ENCODE peak calls at places on chromosomes 7 and 10, in seven cellular contexts. One of them, this sample, is unnamed.

GRCh38 chr10:49058341-49059255 is 56.7 kb downstream of the VSTM4 start:
- DNase-seq in dorsolateral prefrontal cortex: no peak
- DNase-seq in uterus: peak; percentile 33
- DNase-seq in endothelial cell of umbilical vein: no peak
- DNase-seq in SK-N-SH: no peak
- DNase-seq in AG10803: peak; percentile 60
- DNase-seq in IMR-90: no peak
- DNase-seq in this sample: no peak

GRCh38 chr7:134885967-134886352 is 100.3 kb upstream of the AGBL3 start:
- DNase-seq in dorsolateral prefrontal cortex: no peak
- DNase-seq in uterus: peak; percentile 61
- DNase-seq in endothelial cell of umbilical vein: no peak
- DNase-seq in SK-N-SH: no peak
- DNase-seq in AG10803: peak; percentile 87
- DNase-seq in IMR-90: peak; percentile 92
- DNase-seq in this sample: no peak

GRCh38 chr10:86264481-86265231 is 101.9 kb downstream of the GRID1 start:
- DNase-seq in dorsolateral prefrontal cortex: no peak
- DNase-seq in uterus: peak; percentile 8
- DNase-seq in endothelial cell of umbilical vein: no peak
- DNase-seq in SK-N-SH: peak; percentile 33
- DNase-seq in AG10803: no peak
- DNase-seq in IMR-90: no peak
- DNase-seq in this sample: no peak

GRCh38 chr10:130190737-130191115 is 54.5 kb downstream of the GLRX3 start:
- DNase-seq in dorsolateral prefrontal cortex: no peak
- DNase-seq in uterus: no peak
- DNase-seq in endothelial cell of umbilical vein: no peak
- DNase-seq in SK-N-SH: no peak
- DNase-seq in AG10803: no peak
- DNase-seq in IMR-90: no peak
- DNase-seq in this sample: no peak

GRCh38 chr10:18699849-18700554 is 40.8 kb downstream of the ARL5B start:
- DNase-seq in dorsolateral prefrontal cortex: no peak
- DNase-seq in uterus: no peak
- DNase-seq in endothelial cell of umbilical vein: no peak
- DNase-seq in SK-N-SH: no peak
- DNase-seq in AG10803: peak; percentile 44
- DNase-seq in IMR-90: peak; percentile 58
- DNase-seq in this sample: no peak

GRCh38 chr10:118394557-118395194 is 52.6 kb upstream of the FAM204A start:
- DNase-seq in dorsolateral prefrontal cortex: no peak
- DNase-seq in uterus: no peak
- DNase-seq in endothelial cell of umbilical vein: no peak
- DNase-seq in SK-N-SH: no peak
- DNase-seq in AG10803: no peak
- DNase-seq in IMR-90: no peak
- DNase-seq in this sample: peak; percentile 35

GRCh38 chr10:23826399-23826798 is 382.5 kb upstream of the KIAA1217 start:
- DNase-seq in dorsolateral prefrontal cortex: no peak
- DNase-seq in uterus: no peak
- DNase-seq in endothelial cell of umbilical vein: no peak
- DNase-seq in SK-N-SH: no peak
- DNase-seq in AG10803: peak; percentile 0
- DNase-seq in IMR-90: no peak
- DNase-seq in this sample: peak; percentile 68

GRCh38 chr7:150368884-150369739 is 490 bp downstream of the REPIN1 start:
- DNase-seq in dorsolateral prefrontal cortex: peak; percentile 58
- DNase-seq in uterus: peak; percentile 56
- DNase-seq in endothelial cell of umbilical vein: peak; percentile 78
- DNase-seq in SK-N-SH: peak; percentile 93
- DNase-seq in AG10803: peak; percentile 78
- DNase-seq in IMR-90: peak; percentile 67
- DNase-seq in this sample: no peak

GRCh38 chr7:82443801-82444219 is 233 bp upstream of the CACNA2D1 start:
- DNase-seq in dorsolateral prefrontal cortex: peak; percentile 75
- DNase-seq in uterus: peak; percentile 87
- DNase-seq in endothelial cell of umbilical vein: peak; percentile 88
- DNase-seq in SK-N-SH: peak; percentile 97
- DNase-seq in AG10803: peak; percentile 91
- DNase-seq in IMR-90: peak; percentile 91
- DNase-seq in this sample: no peak

GRCh38 chr7:24898691-24899090 is 81.3 kb downstream of the OSBPL3 start:
- DNase-seq in dorsolateral prefrontal cortex: no peak
- DNase-seq in uterus: no peak
- DNase-seq in endothelial cell of umbilical vein: no peak
- DNase-seq in SK-N-SH: no peak
- DNase-seq in AG10803: peak; percentile 35
- DNase-seq in IMR-90: peak; percentile 61
- DNase-seq in this sample: no peak

GRCh38 chr7:148894596-148894995 is 10.5 kb upstream of the EZH2 start:
- DNase-seq in dorsolateral prefrontal cortex: no peak
- DNase-seq in uterus: no peak
- DNase-seq in endothelial cell of umbilical vein: no peak
- DNase-seq in SK-N-SH: no peak
- DNase-seq in AG10803: peak; percentile 74
- DNase-seq in IMR-90: no peak
- DNase-seq in this sample: no peak
- H3K4me3 ChIP-seq in dorsolateral prefrontal cortex: no peak overlapping the region
- H3K4me3 ChIP-seq in uterus: no peak overlapping the region
- H3K4me3 ChIP-seq in endothelial cell of umbilical vein: no peak overlapping the region
- H3K4me3 ChIP-seq in SK-N-SH: no peak overlapping the region
- H3K4me3 ChIP-seq in AG10803: no peak overlapping the region
- H3K4me3 ChIP-seq in IMR-90: no peak overlapping the region
- H3K4me3 ChIP-seq in this sample: no peak overlapping the region

GRCh38 chr10:119526606-119527592 is 15.6 kb downstream of the RGS10 start:
- DNase-seq in dorsolateral prefrontal cortex: no peak
- DNase-seq in uterus: no peak
- DNase-seq in endothelial cell of umbilical vein: no peak
- DNase-seq in SK-N-SH: no peak
- DNase-seq in AG10803: no peak
- DNase-seq in IMR-90: peak; percentile 21
- DNase-seq in this sample: no peak
- TF ChIP-seq CTCF in dorsolateral prefrontal cortex: no peak
- TF ChIP-seq CTCF in uterus: no peak
- TF ChIP-seq CTCF in endothelial cell of umbilical vein: no peak
- TF ChIP-seq CTCF in SK-N-SH: no peak
- TF ChIP-seq CTCF in AG10803: peak; percentile 32
- TF ChIP-seq CTCF in IMR-90: no peak
- TF ChIP-seq CTCF in this sample: no peak

GRCh38 chr7:112985377-112985987 is 101.1 kb downstream of the GPR85 start:
- DNase-seq in dorsolateral prefrontal cortex: no peak
- DNase-seq in uterus: peak; percentile 10
- DNase-seq in endothelial cell of umbilical vein: no peak
- DNase-seq in SK-N-SH: no peak
- DNase-seq in AG10803: peak; percentile 69
- DNase-seq in IMR-90: peak; percentile 84
- DNase-seq in this sample: no peak
- H3K4me3 ChIP-seq in dorsolateral prefrontal cortex: no peak overlapping the region
- H3K4me3 ChIP-seq in uterus: no peak overlapping the region
- H3K4me3 ChIP-seq in endothelial cell of umbilical vein: no peak overlapping the region
- H3K4me3 ChIP-seq in SK-N-SH: peak overlapping the region; percentile 15
- H3K4me3 ChIP-seq in AG10803: no peak overlapping the region
- H3K4me3 ChIP-seq in IMR-90: peak overlapping the region; percentile 9
- H3K4me3 ChIP-seq in this sample: no peak overlapping the region

GRCh38 chr7:66140924-66141323 is 26.3 kb downstream of the CRCP start:
- DNase-seq in dorsolateral prefrontal cortex: peak; percentile 51
- DNase-seq in uterus: peak; percentile 76
- DNase-seq in endothelial cell of umbilical vein: peak; percentile 64
- DNase-seq in SK-N-SH: peak; percentile 52
- DNase-seq in AG10803: peak; percentile 85
- DNase-seq in IMR-90: peak; percentile 84
- DNase-seq in this sample: peak; percentile 10
- TF ChIP-seq CTCF in dorsolateral prefrontal cortex: peak; percentile 58
- TF ChIP-seq CTCF in uterus: peak; percentile 61
- TF ChIP-seq CTCF in endothelial cell of umbilical vein: peak; percentile 65
- TF ChIP-seq CTCF in SK-N-SH: peak; percentile 75
- TF ChIP-seq CTCF in AG10803: peak; percentile 80
- TF ChIP-seq CTCF in IMR-90: peak; percentile 79
- TF ChIP-seq CTCF in this sample: peak; percentile 71

GRCh38 chr7:26197153-26198115 is 3.1 kb downstream of the HNRNPA2B1 start:
- DNase-seq in dorsolateral prefrontal cortex: no peak
- DNase-seq in uterus: no peak
- DNase-seq in endothelial cell of umbilical vein: no peak
- DNase-seq in SK-N-SH: no peak
- DNase-seq in AG10803: no peak
- DNase-seq in IMR-90: no peak
- DNase-seq in this sample: no peak

GRCh38 chr7:26198133-26198780 is 2.3 kb downstream of the HNRNPA2B1 start:
- DNase-seq in dorsolateral prefrontal cortex: no peak
- DNase-seq in uterus: no peak
- DNase-seq in endothelial cell of umbilical vein: peak; percentile 61
- DNase-seq in SK-N-SH: no peak
- DNase-seq in AG10803: peak; percentile 37
- DNase-seq in IMR-90: no peak
- DNase-seq in this sample: no peak

GRCh38 chr7:26200113-26200443 is 468 bp downstream of the HNRNPA2B1 start:
- DNase-seq in dorsolateral prefrontal cortex: peak; percentile 77
- DNase-seq in uterus: peak; percentile 77
- DNase-seq in endothelial cell of umbilical vein: peak; percentile 61
- DNase-seq in SK-N-SH: peak; percentile 71
- DNase-seq in AG10803: peak; percentile 27
- DNase-seq in IMR-90: no peak
- DNase-seq in this sample: no peak

GRCh38 chr7:26199301-26200112 is 1.0 kb downstream of the HNRNPA2B1 start:
- DNase-seq in dorsolateral prefrontal cortex: peak; percentile 51
- DNase-seq in uterus: peak; percentile 74
- DNase-seq in endothelial cell of umbilical vein: peak; percentile 69
- DNase-seq in SK-N-SH: peak; percentile 61
- DNase-seq in AG10803: peak; percentile 36
- DNase-seq in IMR-90: peak; percentile 54
- DNase-seq in this sample: no peak

GRCh38 chr7:26198781-26199169 is 1.8 kb downstream of the HNRNPA2B1 start:
- DNase-seq in dorsolateral prefrontal cortex: no peak
- DNase-seq in uterus: no peak
- DNase-seq in endothelial cell of umbilical vein: no peak
- DNase-seq in SK-N-SH: no peak
- DNase-seq in AG10803: no peak
- DNase-seq in IMR-90: no peak
- DNase-seq in this sample: no peak
- H3K4me3 ChIP-seq in dorsolateral prefrontal cortex: peak overlapping the region; percentile 98
- H3K4me3 ChIP-seq in uterus: peak overlapping the region; percentile 88
- H3K4me3 ChIP-seq in endothelial cell of umbilical vein: peak overlapping the region; percentile 100
- H3K4me3 ChIP-seq in SK-N-SH: peak overlapping the region; percentile 100
- H3K4me3 ChIP-seq in AG10803: peak overlapping the region; percentile 95
- H3K4me3 ChIP-seq in IMR-90: peak overlapping the region; percentile 81
- H3K4me3 ChIP-seq in this sample: peak overlapping the region; percentile 100

GRCh38 chr7:95545007-95545615 is 51.2 kb downstream of the PDK4 start:
- DNase-seq in dorsolateral prefrontal cortex: no peak
- DNase-seq in uterus: peak; percentile 74
- DNase-seq in endothelial cell of umbilical vein: peak; percentile 83
- DNase-seq in SK-N-SH: no peak
- DNase-seq in AG10803: peak; percentile 66
- DNase-seq in IMR-90: peak; percentile 65
- DNase-seq in this sample: peak; percentile 83
- TF ChIP-seq CTCF in dorsolateral prefrontal cortex: peak; percentile 83
- TF ChIP-seq CTCF in uterus: peak; percentile 75
- TF ChIP-seq CTCF in endothelial cell of umbilical vein: peak; percentile 74
- TF ChIP-seq CTCF in SK-N-SH: peak; percentile 95
- TF ChIP-seq CTCF in AG10803: peak; percentile 91
- TF ChIP-seq CTCF in IMR-90: peak; percentile 85
- TF ChIP-seq CTCF in this sample: peak; percentile 89

GRCh38 chr10:43077421-43078171 is 727 bp downstream of the RET start:
- DNase-seq in dorsolateral prefrontal cortex: no peak
- DNase-seq in uterus: no peak
- DNase-seq in endothelial cell of umbilical vein: no peak
- DNase-seq in SK-N-SH: peak; percentile 59
- DNase-seq in AG10803: no peak
- DNase-seq in IMR-90: no peak
- DNase-seq in this sample: no peak
- H3K4me3 ChIP-seq in dorsolateral prefrontal cortex: peak overlapping the region; percentile 41
- H3K4me3 ChIP-seq in uterus: peak overlapping the region; percentile 36
- H3K4me3 ChIP-seq in endothelial cell of umbilical vein: no peak overlapping the region
- H3K4me3 ChIP-seq in SK-N-SH: peak overlapping the region; percentile 35
- H3K4me3 ChIP-seq in AG10803: peak overlapping the region; percentile 17
- H3K4me3 ChIP-seq in IMR-90: no peak overlapping the region
- H3K4me3 ChIP-seq in this sample: no peak overlapping the region

DNA sequence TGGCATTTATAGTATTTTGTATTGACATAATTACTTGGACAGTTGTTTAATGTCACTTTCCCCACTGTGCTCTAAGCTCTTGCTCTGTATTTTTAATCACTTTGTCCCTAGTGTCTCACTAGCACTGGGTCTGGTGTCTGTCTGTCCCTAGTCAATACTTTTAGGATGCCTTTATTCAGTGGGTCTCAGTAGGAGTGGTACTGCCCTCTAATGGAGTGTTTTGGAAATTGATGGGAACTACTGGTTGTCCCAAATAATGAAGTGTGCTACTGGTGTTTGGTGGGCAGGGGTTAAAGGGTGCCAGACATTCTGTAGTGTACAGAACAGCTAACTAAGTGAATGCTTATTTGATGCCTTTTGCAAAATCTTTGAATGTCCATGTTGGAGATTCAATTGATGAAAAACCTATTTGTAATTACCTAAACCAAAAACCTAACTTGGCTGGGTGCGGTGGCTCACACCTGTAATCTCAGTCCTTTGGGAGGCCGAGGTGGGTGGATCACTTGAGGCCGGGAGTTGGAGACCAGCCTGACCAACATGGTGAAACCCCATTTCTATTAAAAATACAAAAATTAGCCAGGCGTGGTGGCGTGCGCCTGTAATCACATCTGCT is 33.3 kb downstream of the CDK14 start:
- DNase-seq in dorsolateral prefrontal cortex: no peak
- DNase-seq in uterus: no peak
- DNase-seq in endothelial cell of umbilical vein: peak; percentile 75
- DNase-seq in SK-N-SH: peak; percentile 68
- DNase-seq in AG10803: peak; percentile 58
- DNase-seq in IMR-90: peak; percentile 63
- DNase-seq in this sample: no peak
- TF ChIP-seq CTCF in dorsolateral prefrontal cortex: peak; percentile 58
- TF ChIP-seq CTCF in uterus: peak; percentile 37
- TF ChIP-seq CTCF in endothelial cell of umbilical vein: peak; percentile 60
- TF ChIP-seq CTCF in SK-N-SH: peak; percentile 84
- TF ChIP-seq CTCF in AG10803: peak; percentile 78
- TF ChIP-seq CTCF in IMR-90: peak; percentile 68
- TF ChIP-seq CTCF in this sample: peak; percentile 64

GRCh38 chr7:155807805-155808550 is 4.3 kb downstream of the SHH start:
- DNase-seq in dorsolateral prefrontal cortex: no peak
- DNase-seq in uterus: no peak
- DNase-seq in endothelial cell of umbilical vein: no peak
- DNase-seq in SK-N-SH: no peak
- DNase-seq in AG10803: no peak
- DNase-seq in IMR-90: no peak
- DNase-seq in this sample: no peak
- H3K4me3 ChIP-seq in dorsolateral prefrontal cortex: peak overlapping the region; percentile 35
- H3K4me3 ChIP-seq in uterus: no peak overlapping the region
- H3K4me3 ChIP-seq in endothelial cell of umbilical vein: no peak overlapping the region
- H3K4me3 ChIP-seq in SK-N-SH: no peak overlapping the region
- H3K4me3 ChIP-seq in AG10803: no peak overlapping the region
- H3K4me3 ChIP-seq in IMR-90: no peak overlapping the region
- H3K4me3 ChIP-seq in this sample: no peak overlapping the region